ENCODE peak calls at places on chromosomes 11 and 22, in five cellular contexts. E is HepG2, U is H1, M is K562, F is GM12891. P is an unnamed sample.

GRCh38 chr22:36510384-36510783 is 3.5 kb upstream of the FOXRED2 start:
- DNase-seq in F (no peak), E (no peak), M (no peak), U (no peak), P (no peak)

GRCh38 chr11:29328961-29329441 is 687.8 kb downstream of the KCNA4 start:
- DNase-seq in F (no peak), M (no peak), E (peak; percentile 35), U (no peak), P (no peak)

GRCh38 chr11:59573216-59573615 is 42.4 kb downstream of the OSBP start:
- DNase-seq in M (no peak), E (no peak), U (no peak), F (no peak), P (no peak)

GRCh38 chr11:126546191-126546590 is 190.7 kb downstream of the ST3GAL4 start:
- DNase-seq in F (no peak), M (no peak), U (no peak), E (no peak), P (no peak)

GRCh38 chr11:62647609-62648005 is 1.2 kb upstream of the GANAB start:
- DNase-seq in U (no peak), M (no peak), F (no peak), E (no peak), P (no peak)

GRCh38 chr11:128365044-128365443 is 222.3 kb downstream of the ETS1 start:
- DNase-seq in E (peak; percentile 12), U (no peak), F (no peak), M (no peak), P (no peak)

GRCh38 chr22:49266561-49267519 is 560.8 kb downstream of the BRD1 start:
- DNase-seq in U (no peak), E (no peak), M (no peak), F (no peak), P (no peak)

GRCh38 chr11:66325140-66325754 is 8.4 kb upstream of the CD248 start:
- DNase-seq in E (no peak), U (no peak), M (no peak), F (no peak), P (no peak)

GRCh38 chr22:19046719-19047609 is 75.2 kb downstream of the DGCR2 start:
- DNase-seq in E (no peak), M (no peak), U (no peak), F (no peak), P (no peak)

GRCh38 chr22:23035557-23036277 is 34.6 kb upstream of the GNAZ start:
- DNase-seq in U (no peak), M (peak; percentile 62), F (no peak), E (no peak), P (no peak)

GRCh38 chr11:33692013-33692504 is 8.6 kb downstream of the C11orf91 start:
- DNase-seq in E (peak; percentile 76), U (no peak), M (no peak), F (no peak), P (no peak)

GRCh38 chr11:18599739-18600230 is at the start of gene MISFA:
- DNase-seq in U (no peak), M (no peak), F (no peak), E (no peak), P (no peak)

GRCh38 chr11:14902650-14903350 is 10.8 kb upstream of the CYP2R1 start:
- DNase-seq in U (no peak), E (no peak), M (no peak), F (no peak), P (no peak)

GRCh38 chr22:50570861-50571260 is 7.4 kb downstream of the CPT1B start:
- DNase-seq in F (no peak), E (no peak), U (no peak), M (no peak), P (no peak)

GRCh38 chr22:36359172-36359973 is 28.4 kb downstream of the MYH9 start:
- DNase-seq in F (no peak), M (no peak), U (no peak), E (no peak), P (peak; percentile 57)

GRCh38 chr22:50705219-50705691 is 32.6 kb downstream of the SHANK3 start:
- DNase-seq in F (no peak), E (no peak), U (peak; percentile 87), M (peak; percentile 50), P (no peak)

GRCh38 chr22:48919851-48920589 is 907.7 kb downstream of the BRD1 start:
- DNase-seq in M (no peak), U (peak; percentile 34), F (no peak), E (no peak), P (no peak)

GRCh38 chr22:39359659-39360195 is 9.9 kb downstream of the SYNGR1 start:
- DNase-seq in U (no peak), E (no peak), M (no peak), F (no peak), P (no peak)

GRCh38 chr22:23767673-23768548 is at the start of gene CHCHD10:
- DNase-seq in E (peak; percentile 75), M (peak; percentile 89), U (peak; percentile 96), F (peak; percentile 83), P (peak; percentile 82)

GRCh38 chr22:40187389-40187788 is 9.7 kb downstream of the TNRC6B start:
- DNase-seq in E (no peak), U (no peak), M (peak; percentile 37), F (no peak), P (no peak)

GRCh38 chr11:22343411-22344032 is 5.3 kb downstream of the SLC17A6 start:
- DNase-seq in E (no peak), U (peak; percentile 77), M (no peak), F (no peak), P (no peak)

GRCh38 chr11:9535189-9535781 is 38.2 kb upstream of the WEE1 start:
- DNase-seq in F (no peak), E (peak; percentile 51), U (peak; percentile 97), M (peak; percentile 77), P (peak; percentile 42)

GRCh38 chr11:70067591-70068341 is 10.4 kb upstream of the ANO1 start:
- DNase-seq in F (no peak), M (no peak), U (peak; percentile 50), E (no peak), P (no peak)

GRCh38 chr11:122706689-122707088 is 51.2 kb downstream of the UBASH3B start:
- DNase-seq in M (no peak), U (no peak), E (peak; percentile 77), F (no peak), P (no peak)

GRCh38 chr11:3838504-3838903 is 2.3 kb downstream of the RHOG start:
- DNase-seq in M (no peak), U (no peak), F (no peak), E (no peak), P (no peak)

GRCh38 chr11:29343465-29344333 is 673.1 kb downstream of the KCNA4 start:
- DNase-seq in F (no peak), U (peak; percentile 86), M (peak; percentile 32), E (peak; percentile 28), P (no peak)

GRCh38 chr22:26442086-26442756 is 13.2 kb downstream of the ASPHD2 start:
- DNase-seq in M (no peak), F (no peak), U (no peak), E (no peak), P (no peak)

GRCh38 chr11:34565417-34566208 is 52.0 kb upstream of the ELF5 start:
- DNase-seq in M (peak; percentile 55), U (no peak), F (peak; percentile 9), E (peak; percentile 34), P (no peak)

GRCh38 chr11:118921929-118922744 is 3.6 kb downstream of the BCL9L start:
- DNase-seq in F (no peak), U (peak; percentile 73), M (no peak), E (peak; percentile 80), P (no peak)

GRCh38 chr22:40728731-40729189 is 49.5 kb downstream of the MCHR1 start:
- DNase-seq in U (no peak), M (no peak), F (no peak), E (no peak), P (no peak)

GRCh38 chr22:27487600-27488450 is 313.7 kb downstream of the MN1 start:
- DNase-seq in M (no peak), U (no peak), F (no peak), E (peak; percentile 33), P (no peak)

GRCh38 chr22:20229916-20230775 is 38.0 kb downstream of the RTN4R start:
- DNase-seq in U (no peak), M (no peak), E (no peak), F (no peak), P (no peak)

GRCh38 chr11:69923196-69923595 is 104.0 kb upstream of the FGF3 start:
- DNase-seq in F (no peak), M (no peak), E (no peak), U (no peak), P (no peak)

GRCh38 chr22:43376765-43377485 is 33.8 kb upstream of the SCUBE1 start:
- DNase-seq in E (no peak), M (no peak), U (no peak), F (no peak), P (no peak)
- TF ChIP-seq POLR2AphosphoS5 in E (no peak), M (no peak), U (no peak), F (no peak), P (no peak)

GRCh38 chr11:79807506-79807905 is 366.7 kb upstream of the TENM4 start:
- DNase-seq in F (no peak), M (no peak), E (no peak), U (no peak), P (no peak)

GRCh38 chr11:79809487-79809886 is 368.7 kb upstream of the TENM4 start:
- DNase-seq in F (no peak), E (no peak), U (no peak), M (no peak), P (no peak)
- TF ChIP-seq TAF1 in F (no peak), E (no peak), U (no peak), M (no peak), P (no peak)

GRCh38 chr11:44627911-44628729 is 62.7 kb downstream of the CD82 start:
- DNase-seq in F (no peak), M (no peak), E (no peak), U (no peak), P (peak; percentile 49)
- TF ChIP-seq POLR2AphosphoS5 in F (no peak), M (no peak), E (no peak), U (no peak), P (no peak)

GRCh38 chr11:86067230-86068137 is 1.4 kb downstream of the PICALM start:
- DNase-seq in E (peak; percentile 83), F (no peak), M (peak; percentile 22), U (no peak), P (no peak)
- TF ChIP-seq TAF1 in E (no peak), F (no peak), M (no peak), U (no peak), P (no peak)

GRCh38 chr11:43555811-43556210 is 124.7 kb upstream of the HSD17B12 start:
- DNase-seq in U (no peak), E (no peak), M (no peak), F (no peak), P (no peak)
- TF ChIP-seq POLR2AphosphoS5 in U (no peak), E (no peak), M (no peak), F (no peak), P (no peak)

P was measured in GM12892.